ENCODE peak calls at places on chromosome 16, in eight cellular contexts. N is mammary epithelial cell; W is colonic mucosa; Z is cardiac muscle cell; B is brain microvascular endothelial cell; I is prostate gland; D is testis; H is CD8-positive, alpha-beta T cell. L is an unnamed sample. For H3K27me3, the result is how much of the 10 kb centered on the place peaks cover.

GRCh38 chr16:50771366-50771765 is 29.5 kb downstream of the CYLD start:
- DNase-seq in N (peak), W (no peak), Z (no peak), B (peak), I (no peak), D (no peak), H (no peak), L (no peak)

GRCh38 chr16:30924086-30924714 is 828 bp downstream of the FBXL19 start:
- DNase-seq in N (no peak), W (peak), Z (no peak), B (no peak), I (no peak), D (no peak), H (no peak), L (no peak)

GRCh38 chr16:69217433-69217832 is 30.5 kb downstream of the SNTB2 start:
- DNase-seq in N (peak), W (no peak), Z (peak), B (peak), I (no peak), D (no peak), H (no peak), L (no peak)

GRCh38 chr16:1890024-1890700 is 18.2 kb upstream of the MEIOB start:
- DNase-seq in N (no peak), W (no peak), Z (no peak), B (no peak), I (no peak), D (no peak), H (no peak), L (no peak)

GRCh38 chr16:23119570-23119969 is 29.7 kb downstream of the USP31 start:
- DNase-seq in N (peak), W (no peak), Z (peak), B (peak), I (no peak), D (no peak), H (no peak), L (no peak)

GRCh38 chr16:57131351-57131970 is 39.1 kb downstream of the CPNE2 start:
- DNase-seq in N (no peak), W (no peak), Z (no peak), B (no peak), I (no peak), D (no peak), H (no peak), L (no peak)

GRCh38 chr16:68909099-68909733 is 65.9 kb downstream of the TANGO6 start:
- DNase-seq in N (no peak), W (no peak), Z (no peak), B (no peak), I (no peak), D (peak), H (no peak), L (no peak)

GRCh38 chr16:64478258-64478906 is 643.5 kb downstream of the CDH11 start:
- DNase-seq in N (no peak), W (no peak), Z (peak), B (peak), I (peak), D (no peak), H (no peak), L (no peak)

GRCh38 chr16:69610356-69610755 is 44.6 kb downstream of the NFAT5 start:
- DNase-seq in N (no peak), W (no peak), Z (peak), B (no peak), I (no peak), D (no peak), H (no peak), L (no peak)

GRCh38 chr16:28876973-28877641 is 1.2 kb upstream of the ATP2A1 start:
- DNase-seq in N (no peak), W (no peak), Z (no peak), B (no peak), I (no peak), D (no peak), H (no peak), L (no peak)

GRCh38 chr16:89599451-89599858 is 14.0 kb upstream of the DPEP1 start:
- DNase-seq in N (peak), W (peak), Z (no peak), B (no peak), I (no peak), D (no peak), H (no peak), L (no peak)

GRCh38 chr16:2026461-2027023 is at the start of gene NHERF2:
- DNase-seq in N (no peak), W (no peak), Z (peak), B (no peak), I (peak), D (peak), H (no peak), L (no peak)

GRCh38 chr16:31727553-31727952 is 146.1 kb upstream of the ZNF267 start:
- DNase-seq in N (no peak), W (no peak), Z (no peak), B (no peak), I (no peak), D (no peak), H (no peak), L (no peak)

GRCh38 chr16:17229766-17230165 is 241.0 kb downstream of the XYLT1 start:
- DNase-seq in N (peak), W (no peak), Z (no peak), B (no peak), I (no peak), D (no peak), H (no peak), L (no peak)

GRCh38 chr16:31435341-31436220 is 7.0 kb downstream of the ZNF843 start:
- DNase-seq in N (no peak), W (no peak), Z (no peak), B (no peak), I (no peak), D (no peak), H (no peak), L (no peak)

GRCh38 chr16:27220991-27221390 is 17.7 kb downstream of the KDM8 start:
- DNase-seq in N (no peak), W (no peak), Z (no peak), B (no peak), I (no peak), D (no peak), H (no peak), L (no peak)

GRCh38 chr16:57159447-57159846 is 26.4 kb downstream of the PSME3IP1 start:
- DNase-seq in N (no peak), W (no peak), Z (no peak), B (no peak), I (no peak), D (no peak), H (no peak), L (no peak)

GRCh38 chr16:31705371-31705770 is 168.2 kb upstream of the ZNF267 start:
- DNase-seq in N (no peak), W (no peak), Z (no peak), B (no peak), I (no peak), D (no peak), H (no peak), L (no peak)

GRCh38 chr16:27726621-27727275 is 176.8 kb downstream of the KATNIP start:
- DNase-seq in N (no peak), W (no peak), Z (peak), B (no peak), I (no peak), D (no peak), H (no peak), L (no peak)

GRCh38 chr16:27446721-27447120 is 44.7 kb downstream of the IL21R start:
- DNase-seq in N (no peak), W (no peak), Z (no peak), B (no peak), I (no peak), D (no peak), H (peak), L (no peak)

GRCh38 chr16:4060823-4061222 is 55.4 kb downstream of the ADCY9 start:
- DNase-seq in N (no peak), W (no peak), Z (no peak), B (no peak), I (no peak), D (no peak), H (no peak), L (no peak)

DNA sequence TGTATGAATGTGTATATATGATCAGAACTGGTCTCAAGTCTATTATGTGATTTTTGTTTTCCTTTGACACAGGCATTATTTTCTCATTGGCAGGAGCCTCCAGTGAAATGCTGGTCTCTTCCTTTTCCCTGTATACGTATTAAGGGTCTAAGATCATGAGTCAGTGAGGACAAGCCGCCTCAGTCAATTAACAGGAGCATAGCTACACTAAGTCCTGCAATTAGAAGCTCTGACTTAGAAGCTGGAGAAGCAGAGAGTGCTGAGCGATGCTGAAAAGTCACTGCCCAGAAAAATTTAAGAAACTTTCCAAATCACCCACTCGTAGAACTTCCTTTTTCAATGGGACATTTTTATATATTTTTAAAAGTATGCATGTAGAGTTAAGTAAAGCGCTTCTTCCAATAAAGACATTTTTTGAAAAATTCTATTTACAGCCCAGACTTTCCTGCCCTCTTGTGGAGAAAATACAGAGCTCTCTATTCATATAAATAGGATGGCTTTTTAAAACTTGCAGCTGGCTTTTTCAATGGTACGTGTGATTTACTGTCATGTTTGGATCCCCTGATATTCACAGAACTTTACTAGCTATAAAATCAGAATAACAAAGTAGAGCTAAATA is 70.1 kb upstream of the PSMD7 start:
- DNase-seq in N (no peak), W (no peak), Z (peak), B (no peak), I (no peak), D (no peak), H (no peak), L (no peak)
- TF ChIP-seq CTCF in N (peak), W (no peak), Z (peak), B (peak), I (no peak), D (peak), H (no peak), L (no peak)

DNA sequence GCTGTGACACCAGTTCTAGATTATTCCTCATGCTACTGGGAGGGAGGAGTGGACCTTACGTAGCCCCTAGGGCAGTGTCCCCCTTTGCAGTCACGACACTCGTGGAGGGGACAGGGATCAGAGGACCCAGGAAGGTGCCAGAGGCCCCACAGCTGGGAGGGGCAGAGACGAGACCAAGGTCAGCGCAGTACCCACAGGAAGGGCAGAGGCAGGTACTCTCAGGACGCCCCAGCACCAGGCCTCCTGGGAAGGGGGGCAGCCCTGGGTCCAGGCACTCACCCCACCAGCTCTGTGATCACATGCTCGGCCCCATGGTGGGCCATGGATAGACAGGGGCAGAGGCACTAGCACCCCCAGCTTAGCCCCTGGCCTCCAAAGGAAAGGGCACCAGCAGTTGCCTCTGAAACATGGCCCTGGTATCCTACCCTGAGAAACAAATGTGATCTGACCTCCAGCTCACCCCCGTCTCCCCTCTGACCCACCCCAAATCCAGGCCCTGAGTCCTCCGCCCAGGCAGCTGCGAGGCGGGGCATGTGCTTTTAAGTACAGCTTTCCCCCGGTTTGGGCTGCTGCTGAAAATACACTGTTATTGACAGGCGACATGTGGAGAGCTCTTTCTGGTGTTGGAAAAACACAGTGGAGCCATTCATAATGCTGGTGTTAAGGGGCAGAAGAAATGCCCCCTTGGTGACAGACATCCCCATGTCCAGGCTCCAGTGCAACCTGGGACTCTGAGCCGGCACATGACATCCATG is 361.9 kb downstream of the C16orf95 start:
- DNase-seq in N (no peak), W (no peak), Z (no peak), B (no peak), I (no peak), D (no peak), H (no peak), L (no peak)
- H3K27ac ChIP-seq in N (no peak), W (no peak), Z (no peak), B (no peak), I (no peak), D (no peak), H (no peak), L (no peak)

GRCh38 chr16:86512860-86513470 is 2.6 kb downstream of the FOXF1 start:
- DNase-seq in N (no peak), W (no peak), Z (no peak), B (no peak), I (no peak), D (no peak), H (no peak), L (no peak)

GRCh38 chr16:86511317-86512161 is 1.2 kb downstream of the FOXF1 start:
- DNase-seq in N (no peak), W (no peak), Z (no peak), B (no peak), I (no peak), D (no peak), H (no peak), L (no peak)

GRCh38 chr16:86513471-86514277 is 3.3 kb downstream of the FOXF1 start:
- DNase-seq in N (no peak), W (no peak), Z (no peak), B (no peak), I (no peak), D (no peak), H (no peak), L (no peak)

GRCh38 chr16:86510465-86511261 is at the start of gene FOXF1:
- DNase-seq in N (peak), W (no peak), Z (peak), B (no peak), I (no peak), D (no peak), H (no peak), L (no peak)

GRCh38 chr16:86512301-86512859 is 2.1 kb downstream of the FOXF1 start:
- DNase-seq in N (no peak), W (no peak), Z (no peak), B (no peak), I (no peak), D (no peak), H (no peak), L (no peak)
- H3K27me3 ChIP-seq in N (half or more), W (half or more), Z (half or more), B (half or more), I (half or more), D (under half), H (under half), L (under half)

GRCh38 chr16:85077039-85077438 is 35.2 kb downstream of the CIBAR2 start:
- DNase-seq in N (no peak), W (no peak), Z (no peak), B (no peak), I (no peak), D (no peak), H (no peak), L (no peak)
- TF ChIP-seq CTCF in N (no peak), W (no peak), Z (no peak), B (no peak), I (no peak), D (no peak), H (no peak), L (no peak)

GRCh38 chr16:21614896-21615295 is 15.5 kb downstream of the METTL9 start:
- DNase-seq in N (no peak), W (no peak), Z (no peak), B (no peak), I (no peak), D (no peak), H (no peak), L (no peak)
- H3K27ac ChIP-seq in N (no peak), W (no peak), Z (no peak), B (no peak), I (no peak), D (no peak), H (no peak), L (no peak)

GRCh38 chr16:10036951-10037350 is 145.3 kb downstream of the GRIN2A start:
- DNase-seq in N (no peak), W (no peak), Z (no peak), B (no peak), I (no peak), D (no peak), H (no peak), L (no peak)

GRCh38 chr16:10037771-10038170 is 144.5 kb downstream of the GRIN2A start:
- DNase-seq in N (no peak), W (no peak), Z (no peak), B (peak), I (no peak), D (no peak), H (no peak), L (no peak)

GRCh38 chr16:10040136-10041080 is 141.8 kb downstream of the GRIN2A start:
- DNase-seq in N (no peak), W (no peak), Z (no peak), B (no peak), I (no peak), D (peak), H (no peak), L (no peak)

GRCh38 chr16:10045291-10045775 is 136.9 kb downstream of the GRIN2A start:
- DNase-seq in N (no peak), W (no peak), Z (no peak), B (no peak), I (no peak), D (no peak), H (no peak), L (no peak)

GRCh38 chr16:10039220-10040096 is 142.8 kb downstream of the GRIN2A start:
- DNase-seq in N (no peak), W (no peak), Z (peak), B (no peak), I (no peak), D (peak), H (no peak), L (no peak)
- H3K27me3 ChIP-seq in N (under half), W (under half), Z (under half), B (under half), I (under half), D (under half), H (under half), L (under half)

GRCh38 chr16:71288890-71289731 is at the start of gene CMTR2:
- DNase-seq in N (peak), W (peak), Z (peak), B (peak), I (peak), D (peak), H (peak), L (peak)
- TF ChIP-seq CTCF in N (no peak), W (no peak), Z (no peak), B (peak), I (no peak), D (no peak), H (no peak), L (no peak)

GRCh38 chr16:72854537-72854936 is 193.4 kb downstream of the ZFHX3 start:
- DNase-seq in N (no peak), W (no peak), Z (no peak), B (no peak), I (no peak), D (no peak), H (no peak), L (no peak)

GRCh38 chr16:72850863-72851262 is 197.1 kb downstream of the ZFHX3 start:
- DNase-seq in N (no peak), W (no peak), Z (peak), B (peak), I (no peak), D (no peak), H (no peak), L (no peak)

GRCh38 chr16:72856797-72857196 is 191.1 kb downstream of the ZFHX3 start:
- DNase-seq in N (no peak), W (no peak), Z (peak), B (peak), I (no peak), D (no peak), H (no peak), L (no peak)

GRCh38 chr16:72850021-72850420 is 197.9 kb downstream of the ZFHX3 start:
- DNase-seq in N (no peak), W (no peak), Z (no peak), B (no peak), I (no peak), D (no peak), H (no peak), L (no peak)

DNA sequence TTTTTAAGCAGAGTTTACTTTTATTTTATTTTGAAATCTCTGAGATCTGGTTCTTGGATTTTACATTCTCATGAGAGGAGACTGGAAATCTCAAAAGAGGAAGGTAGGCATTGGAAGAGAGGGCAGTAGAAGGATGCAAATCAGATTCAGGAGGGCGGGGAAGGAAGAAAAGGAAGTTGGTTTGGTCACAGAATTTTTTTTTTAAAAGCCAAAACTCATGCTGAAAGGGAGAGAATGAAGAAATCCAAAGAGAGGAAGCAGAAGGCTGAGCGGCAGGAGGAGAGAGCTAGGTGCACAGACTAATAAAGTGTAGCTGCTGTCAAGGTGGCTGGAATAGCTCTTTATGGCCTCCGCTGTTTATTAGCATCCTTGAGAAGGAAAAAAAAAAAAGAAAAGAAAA is 194.4 kb downstream of the ZFHX3 start:
- DNase-seq in N (no peak), W (no peak), Z (no peak), B (no peak), I (no peak), D (no peak), H (no peak), L (no peak)
- H3K27ac ChIP-seq in N (no peak), W (no peak), Z (no peak), B (no peak), I (no peak), D (no peak), H (no peak), L (no peak)

GRCh38 chr16:86286991-86287640 is 223.2 kb upstream of the FOXF1 start:
- DNase-seq in N (no peak), W (peak), Z (no peak), B (no peak), I (no peak), D (no peak), H (no peak), L (no peak)

GRCh38 chr16:86289907-86290306 is 220.4 kb upstream of the FOXF1 start:
- DNase-seq in N (no peak), W (no peak), Z (no peak), B (no peak), I (no peak), D (no peak), H (no peak), L (no peak)

GRCh38 chr16:86289304-86289703 is 221.0 kb upstream of the FOXF1 start:
- DNase-seq in N (no peak), W (no peak), Z (no peak), B (no peak), I (no peak), D (no peak), H (no peak), L (no peak)

GRCh38 chr16:86287641-86288201 is 222.6 kb upstream of the FOXF1 start:
- DNase-seq in N (no peak), W (peak), Z (no peak), B (no peak), I (no peak), D (no peak), H (no peak), L (no peak)

GRCh38 chr16:86288716-86289294 is 221.5 kb upstream of the FOXF1 start:
- DNase-seq in N (no peak), W (no peak), Z (no peak), B (no peak), I (no peak), D (no peak), H (no peak), L (no peak)
- H3K27me3 ChIP-seq in N (under half), W (under half), Z (half or more), B (half or more), I (under half), D (under half), H (under half), L (half or more)

GRCh38 chr16:81634380-81635121 is 144.5 kb upstream of the PLCG2 start:
- DNase-seq in N (no peak), W (no peak), Z (peak), B (peak), I (no peak), D (no peak), H (no peak), L (no peak)
- TF ChIP-seq CTCF in N (no peak), W (no peak), Z (no peak), B (no peak), I (no peak), D (no peak), H (no peak), L (no peak)

L was measured in breast epithelium.